ENCODE peak calls at places on chromosome 4, in ten cellular contexts. G, S, V, F, W, P, E, Y, L and B are unnamed samples.

GRCh38 chr4:1971456-1972200 is 37.1 kb downstream of the NELFA start:
- DNase-seq in G (no peak), S (no peak), V (no peak), F (no peak), W (no peak), P (no peak), E (no peak), Y (no peak), L (no peak), B (no peak)

GRCh38 chr4:25080571-25080970 is 49.8 kb upstream of the LGI2 start:
- DNase-seq in G (no peak), S (no peak), V (no peak), F (no peak), W (no peak), P (no peak), E (no peak), Y (no peak), L (no peak), B (no peak)

GRCh38 chr4:63085091-63085490 is 1324.2 kb downstream of the TECRL start:
- DNase-seq in G (no peak), S (no peak), V (no peak), F (no peak), W (no peak), P (no peak), E (no peak), Y (no peak), L (no peak), B (no peak)

GRCh38 chr4:188221090-188221489 is 81.8 kb downstream of the TRIML1 start:
- DNase-seq in G (no peak), S (no peak), V (no peak), F (no peak), W (no peak), P (no peak), E (no peak), Y (no peak), L (no peak), B (no peak)

GRCh38 chr4:72418458-72418857 is 150.6 kb downstream of the ADAMTS3 start:
- DNase-seq in G (no peak), S (peak; percentile 61), V (peak; percentile 56), F (peak; percentile 22), W (no peak), P (no peak), E (no peak), Y (peak; percentile 60), L (peak; percentile 17), B (no peak)

GRCh38 chr4:106914223-106914622 is 121.9 kb downstream of the DKK2 start:
- DNase-seq in G (no peak), S (peak; percentile 49), V (peak; percentile 24), F (no peak), W (no peak), P (no peak), E (no peak), Y (no peak), L (no peak), B (no peak)

GRCh38 chr4:38672247-38673071 is 8.5 kb downstream of the KLF3 start:
- DNase-seq in G (peak; percentile 75), S (no peak), V (no peak), F (peak; percentile 71), W (no peak), P (peak; percentile 80), E (no peak), Y (no peak), L (peak; percentile 40), B (no peak)

GRCh38 chr4:186887211-186887785 is 163.6 kb upstream of the FAT1 start:
- DNase-seq in G (peak; percentile 39), S (peak; percentile 27), V (peak; percentile 20), F (no peak), W (no peak), P (no peak), E (peak; percentile 53), Y (no peak), L (no peak), B (no peak)

GRCh38 chr4:55879224-55879623 is 25.8 kb downstream of the EXOC1 start:
- DNase-seq in G (peak; percentile 23), S (no peak), V (no peak), F (no peak), W (no peak), P (no peak), E (no peak), Y (no peak), L (no peak), B (no peak)

GRCh38 chr4:87947381-87948160 is 27.9 kb upstream of the SPP1 start:
- DNase-seq in G (no peak), S (no peak), V (no peak), F (no peak), W (no peak), P (no peak), E (no peak), Y (no peak), L (no peak), B (no peak)

GRCh38 chr4:3662516-3662915 is 103.7 kb upstream of the ADRA2C start:
- DNase-seq in G (no peak), S (no peak), V (no peak), F (no peak), W (no peak), P (no peak), E (no peak), Y (no peak), L (no peak), B (no peak)
- H3K27me3 ChIP-seq in G (no peaks in the 10 kb centered on the region), S (peaks cover 41% of the 10 kb centered on the region), V (peaks cover 59% of the 10 kb centered on the region), F (peaks cover 79% of the 10 kb centered on the region), W (no peaks in the 10 kb centered on the region), P (no peaks in the 10 kb centered on the region), E (peaks cover 28% of the 10 kb centered on the region), Y (peaks cover 51% of the 10 kb centered on the region), L (no peaks in the 10 kb centered on the region), B (peaks cover 14% of the 10 kb centered on the region)

GRCh38 chr4:75630932-75631320 is 598 bp upstream of the CDKL2 start:
- DNase-seq in G (no peak), S (no peak), V (no peak), F (no peak), W (no peak), P (no peak), E (no peak), Y (no peak), L (no peak), B (no peak)
- H3K9ac ChIP-seq in G (peak overlapping the region; percentile 44), S (peak overlapping the region; percentile 74), V (peak overlapping the region; percentile 66), F (no peak overlapping the region), W (peak overlapping the region; percentile 32), P (peak overlapping the region; percentile 39), E (peak overlapping the region; percentile 71), Y (no peak overlapping the region), L (peak overlapping the region; percentile 71), B (no peak overlapping the region)

GRCh38 chr4:15294202-15294601 is 133.6 kb upstream of the C1QTNF7 start:
- DNase-seq in G (peak; percentile 43), S (no peak), V (no peak), F (no peak), W (no peak), P (no peak), E (no peak), Y (no peak), L (no peak), B (no peak)

GRCh38 chr4:15293678-15294077 is 134.2 kb upstream of the C1QTNF7 start:
- DNase-seq in G (peak; percentile 7), S (no peak), V (no peak), F (no peak), W (no peak), P (no peak), E (no peak), Y (no peak), L (no peak), B (no peak)

GRCh38 chr4:15297344-15297743 is 130.5 kb upstream of the C1QTNF7 start:
- DNase-seq in G (no peak), S (no peak), V (no peak), F (no peak), W (no peak), P (no peak), E (no peak), Y (no peak), L (no peak), B (no peak)

GRCh38 chr4:15295421-15296162 is 132.2 kb upstream of the C1QTNF7 start:
- DNase-seq in G (peak; percentile 45), S (no peak), V (no peak), F (no peak), W (no peak), P (no peak), E (no peak), Y (no peak), L (no peak), B (no peak)

DNA sequence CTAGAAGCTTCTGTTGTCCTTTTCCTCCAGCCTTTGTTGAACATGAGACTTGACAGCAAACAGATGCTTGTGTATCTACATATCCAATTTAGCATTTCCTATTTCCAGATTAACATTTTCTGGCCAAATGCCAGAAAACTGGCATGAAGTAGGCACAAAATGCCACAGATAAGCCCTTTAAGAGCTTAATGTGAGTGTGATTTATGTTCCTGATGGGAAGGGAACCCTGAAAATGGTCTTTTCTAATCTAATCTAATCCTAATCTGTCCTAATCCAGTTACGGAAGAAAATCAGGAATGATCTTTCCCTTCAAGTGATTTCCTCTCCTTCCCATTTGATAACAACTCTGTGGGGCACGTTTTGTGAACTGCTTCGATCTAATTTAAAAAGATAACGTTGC is 133.0 kb upstream of the C1QTNF7 start:
- DNase-seq in G (peak; percentile 89), S (no peak), V (no peak), F (no peak), W (no peak), P (no peak), E (no peak), Y (no peak), L (no peak), B (no peak)
- H3K4me1 ChIP-seq in G (peaks cover 2% of the 10 kb centered on the region), S (no peaks in the 10 kb centered on the region), V (no peaks in the 10 kb centered on the region), F (no peaks in the 10 kb centered on the region), W (no peaks in the 10 kb centered on the region), P (no peaks in the 10 kb centered on the region), E (no peaks in the 10 kb centered on the region), Y (no peaks in the 10 kb centered on the region), L (no peaks in the 10 kb centered on the region), B (no peaks in the 10 kb centered on the region)

DNA sequence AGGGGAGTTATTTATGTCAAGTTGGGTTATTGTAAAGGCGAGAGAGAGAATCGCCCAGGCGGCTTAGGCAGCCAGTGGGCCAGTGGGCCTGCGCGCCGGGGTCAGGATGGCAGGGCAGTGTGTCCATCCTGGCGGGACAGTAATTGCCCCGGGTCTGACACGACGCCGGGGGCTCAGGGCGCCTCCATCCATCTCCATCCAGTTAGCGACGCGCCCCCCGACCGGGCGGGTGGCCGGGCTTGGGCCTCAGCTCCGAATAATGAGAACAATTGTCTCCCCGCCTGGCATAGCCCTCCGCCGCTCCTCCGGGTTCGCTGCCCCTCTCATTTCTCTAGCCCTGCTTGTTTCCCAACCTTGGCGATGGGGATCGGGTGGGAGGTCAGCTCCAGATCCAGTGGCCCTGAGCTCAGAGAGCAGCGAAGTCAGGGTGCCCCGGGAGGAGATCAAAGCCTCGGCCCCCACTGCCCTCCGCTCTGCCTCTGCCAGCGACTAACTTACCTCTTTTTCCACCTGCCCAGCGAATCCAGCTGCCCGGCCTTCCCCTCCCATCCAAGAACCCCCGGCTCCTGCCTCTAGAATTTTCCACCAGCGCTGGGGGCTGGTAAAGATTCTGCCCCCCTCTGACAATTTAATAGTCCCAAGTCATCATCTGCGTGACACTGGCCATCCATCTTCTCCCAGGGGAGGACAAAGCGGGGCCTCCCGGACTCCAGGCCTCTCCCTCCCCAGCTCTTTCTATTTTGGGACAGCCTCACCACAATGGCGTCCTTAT is 56.9 kb upstream of the TMEM33 start:
- DNase-seq in G (no peak), S (no peak), V (no peak), F (no peak), W (no peak), P (peak; percentile 63), E (no peak), Y (no peak), L (no peak), B (no peak)
- H3K27me3 ChIP-seq in G (peaks cover 87% of the 10 kb centered on the region), S (peaks cover 95% of the 10 kb centered on the region), V (peaks cover 95% of the 10 kb centered on the region), F (peaks cover 60% of the 10 kb centered on the region), W (peaks cover 22% of the 10 kb centered on the region), P (peaks cover 100% of the 10 kb centered on the region), E (peaks cover 77% of the 10 kb centered on the region), Y (peaks cover 93% of the 10 kb centered on the region), L (peaks cover 74% of the 10 kb centered on the region), B (peaks cover 9% of the 10 kb centered on the region)

GRCh38 chr4:169098969-169099685 is 89.1 kb upstream of the CBR4 start:
- DNase-seq in G (no peak), S (no peak), V (peak; percentile 63), F (no peak), W (no peak), P (peak; percentile 11), E (no peak), Y (peak; percentile 19), L (no peak), B (no peak)
- H3K9ac ChIP-seq in G (no peak overlapping the region), S (no peak overlapping the region), V (no peak overlapping the region), F (no peak overlapping the region), W (no peak overlapping the region), P (no peak overlapping the region), E (no peak overlapping the region), Y (no peak overlapping the region), L (no peak overlapping the region), B (no peak overlapping the region)